ENCODE peak calls at places on chromosomes 11 and 22, in five cellular contexts. P is HepG2, E is K562, M is IMR-90, S is GM12878. K is an unnamed sample.

GRCh38 chr22:23065495-23066122 is 4.7 kb upstream of the GNAZ start:
- DNase-seq in E (no peak), P (no peak), M (no peak), S (no peak), K (no peak)

GRCh38 chr11:33157103-33158027 is 3.9 kb downstream of the CSTF3 start:
- DNase-seq in S (no peak), P (no peak), E (no peak), M (no peak), K (no peak)

GRCh38 chr11:73314121-73314948 is 6.3 kb downstream of the ARHGEF17 start:
- DNase-seq in M (peak), S (no peak), E (peak), P (peak), K (peak)

GRCh38 chr22:34129691-34130486 is 209.6 kb upstream of the LARGE1 start:
- DNase-seq in S (no peak), M (no peak), P (no peak), E (no peak), K (no peak)

GRCh38 chr22:34638128-34638527 is 427.8 kb upstream of the ISX start:
- DNase-seq in E (no peak), S (no peak), P (no peak), M (no peak), K (no peak)

GRCh38 chr11:36793542-36793926 is 195.5 kb upstream of the RAG2 start:
- DNase-seq in P (no peak), M (no peak), E (no peak), S (no peak), K (no peak)

GRCh38 chr11:68256331-68256741 is 15.4 kb downstream of the C11orf24 start:
- DNase-seq in E (peak), P (peak), M (peak), S (no peak), K (no peak)

GRCh38 chr11:44916797-44917196 is 33.9 kb downstream of the TP53I11 start:
- DNase-seq in P (no peak), S (peak), M (no peak), E (no peak), K (no peak)

GRCh38 chr22:43825651-43826050 is 13.5 kb upstream of the EFCAB6 start:
- DNase-seq in E (no peak), M (no peak), S (no peak), P (no peak), K (no peak)

GRCh38 chr11:124748481-124749338 is 3.3 kb downstream of the VSIG2 start:
- DNase-seq in P (no peak), M (peak), S (no peak), E (no peak), K (no peak)

GRCh38 chr22:20424937-20425587 is 12.6 kb downstream of the SCARF2 start:
- DNase-seq in S (no peak), P (no peak), M (no peak), E (peak), K (peak)
- TF ChIP-seq SMC3 in S (no peak), P (no peak), M (no peak), E (no peak), K (no peak)

DNA sequence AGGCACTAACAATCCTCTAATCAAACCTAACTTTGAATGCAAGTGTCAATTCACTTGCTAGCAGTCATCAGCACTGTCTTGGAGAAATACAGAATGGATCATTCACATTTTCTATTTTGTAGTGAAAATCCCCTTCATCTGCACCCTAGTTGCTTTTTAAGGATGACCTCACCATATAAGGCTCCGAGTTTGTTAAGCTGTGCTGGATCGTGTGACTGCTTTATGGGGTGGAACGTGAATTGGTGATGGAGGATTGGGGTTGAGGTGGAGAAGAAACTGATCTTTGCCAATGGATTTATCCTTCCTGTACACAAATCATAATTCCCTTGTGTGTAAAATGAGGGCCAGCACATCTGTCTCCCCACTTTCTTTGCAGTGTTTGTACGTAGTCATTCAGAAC is 85.6 kb upstream of the TBCEL start:
- DNase-seq in P (no peak), M (no peak), S (no peak), E (no peak), K (no peak)
- TF ChIP-seq BHLHE40 in P (no peak), M (no peak), S (no peak), E (no peak), K (no peak)

DNA sequence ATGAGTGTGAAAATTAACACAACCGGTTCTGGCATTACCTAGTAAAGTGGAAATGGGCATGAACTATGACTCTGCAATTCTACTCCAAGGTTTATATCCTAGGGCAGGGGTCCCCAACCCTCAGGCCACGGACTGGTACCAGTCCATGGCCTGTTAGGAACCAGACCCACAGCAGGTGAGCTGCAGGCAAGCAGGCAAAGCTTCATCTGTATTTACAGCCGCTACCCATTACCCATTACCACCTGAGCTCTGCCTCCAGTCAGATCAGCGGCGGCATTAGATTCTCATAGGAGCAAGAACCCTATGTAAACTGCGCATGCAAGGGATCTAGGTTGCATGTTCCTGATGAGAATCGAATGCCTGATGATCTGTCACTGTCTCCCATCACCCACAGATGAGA is 49.8 kb downstream of the MORC2 start:
- DNase-seq in E (no peak), S (no peak), M (no peak), P (no peak), K (no peak)
- TF ChIP-seq SMC3 in E (no peak), S (no peak), M (no peak), P (no peak), K (no peak)

GRCh38 chr11:60988658-60989057 is 17.2 kb downstream of the CD6 start:
- DNase-seq in P (no peak), E (no peak), M (no peak), S (no peak), K (no peak)

GRCh38 chr11:60985501-60985900 is 14.0 kb downstream of the CD6 start:
- DNase-seq in P (no peak), E (no peak), M (no peak), S (no peak), K (no peak)

GRCh38 chr11:60985991-60986915 is 14.8 kb downstream of the CD6 start:
- DNase-seq in E (no peak), M (peak), P (no peak), S (no peak), K (peak)

GRCh38 chr11:60989108-60989650 is 17.7 kb downstream of the CD6 start:
- DNase-seq in S (no peak), P (no peak), E (no peak), M (no peak), K (no peak)

GRCh38 chr11:60987577-60988277 is 16.2 kb downstream of the CD6 start:
- DNase-seq in E (no peak), P (no peak), S (no peak), M (no peak), K (no peak)
- TF ChIP-seq BHLHE40 in E (no peak), P (no peak), S (no peak), M (no peak), K (no peak)

DNA sequence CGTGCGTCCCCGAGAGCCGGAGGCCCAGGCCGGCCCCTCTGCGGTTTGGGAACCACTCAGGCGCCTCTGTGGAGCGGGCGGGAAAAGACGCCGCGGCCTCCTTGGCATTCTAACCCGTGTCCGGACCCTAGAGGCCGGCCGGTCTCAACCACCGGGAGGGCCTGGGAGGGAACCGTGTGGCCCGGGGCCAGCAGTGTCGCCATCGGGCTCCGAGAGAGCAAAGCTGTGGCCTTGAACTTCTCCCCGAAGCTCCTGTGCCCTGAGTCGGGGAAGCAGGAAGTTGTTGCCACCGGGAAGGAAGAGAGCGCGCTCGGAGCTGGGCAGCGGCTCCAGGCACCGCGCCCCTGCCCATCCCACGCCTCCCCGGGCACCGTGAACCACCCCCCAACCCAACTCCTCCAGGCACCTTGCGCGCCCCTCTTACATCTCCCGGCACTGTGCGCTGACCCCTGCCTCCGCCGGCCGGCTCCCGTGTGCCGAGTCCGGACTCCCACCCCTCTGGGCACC is 80.1 kb upstream of the PPARA start:
- DNase-seq in E (no peak), P (peak), M (peak), S (no peak), K (no peak)
- TF ChIP-seq SMC3 in E (no peak), P (no peak), M (no peak), S (no peak), K (no peak)

DNA sequence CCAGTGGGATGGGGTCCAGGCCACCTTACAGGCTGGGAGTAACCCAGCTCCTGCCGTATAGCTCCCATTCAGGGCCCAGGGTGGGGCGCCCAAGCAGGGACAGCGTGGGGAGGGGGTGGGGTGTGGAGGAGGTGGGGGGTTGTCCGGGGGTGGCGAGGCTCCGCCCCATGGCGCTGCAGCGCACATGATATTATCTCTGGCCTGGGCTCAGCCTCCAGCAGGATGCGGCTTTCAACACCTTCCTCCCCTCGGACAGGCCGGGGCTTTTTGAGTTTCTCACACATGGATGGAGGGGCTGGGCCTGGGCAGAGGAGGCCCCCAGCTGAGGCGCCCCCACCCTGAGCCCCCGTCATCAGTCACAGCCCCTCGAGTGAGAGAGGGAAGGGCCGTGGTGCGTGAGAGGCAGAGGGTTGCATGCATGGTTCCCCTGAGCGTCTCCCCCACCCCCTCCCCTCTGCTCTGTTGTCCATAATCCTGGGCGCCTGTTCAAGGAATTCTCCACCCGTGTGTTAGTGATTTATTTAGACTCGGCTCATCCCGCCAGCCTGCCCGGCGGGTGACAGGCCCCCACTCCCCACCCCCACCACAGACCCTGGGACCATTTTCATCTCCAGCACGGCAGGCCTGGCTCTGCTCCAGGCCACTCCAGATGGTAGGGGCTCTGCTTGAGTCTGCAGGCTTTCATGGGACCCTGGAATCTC is 44.9 kb downstream of the WNT11 start:
- DNase-seq in E (peak), P (no peak), S (no peak), M (no peak), K (no peak)
- TF ChIP-seq BHLHE40 in E (no peak), P (no peak), S (no peak), M (no peak), K (no peak)

DNA sequence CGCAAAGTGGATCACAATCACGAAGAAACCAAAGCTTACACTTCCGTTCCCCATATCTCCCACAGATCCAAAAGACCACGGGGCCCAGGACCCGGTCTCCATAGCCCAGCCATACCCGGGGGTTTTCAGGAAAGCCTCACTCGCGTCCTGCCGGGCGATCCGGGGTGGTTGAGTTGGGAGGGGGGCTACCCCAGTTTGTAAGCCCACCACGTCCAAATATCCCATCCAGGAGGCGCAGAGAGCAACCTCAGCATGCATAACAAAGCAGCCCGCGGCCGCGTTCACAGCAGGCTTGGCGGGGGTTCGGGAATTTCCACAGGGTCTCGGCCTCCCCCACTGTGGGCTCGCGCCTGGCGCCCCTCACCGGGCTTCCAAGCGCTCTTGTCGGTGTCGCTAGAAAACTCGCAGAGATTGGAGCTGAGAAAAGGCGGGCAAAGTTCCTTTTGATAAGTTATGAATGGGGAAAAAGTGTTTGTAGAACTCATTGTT is 9.5 kb downstream of the SDF2L1 start:
- DNase-seq in S (no peak), P (no peak), M (no peak), E (no peak), K (no peak)
- TF ChIP-seq SMC3 in S (no peak), P (no peak), M (no peak), E (no peak), K (no peak)

K was measured in A549.